ENCODE peak calls at places on chromosome 21, in seven cellular contexts. I is choroid plexus epithelial cell; O is GM10248; B is CD8-positive, alpha-beta T cell; Q is psoas muscle; Z is body of pancreas; U is MCF 10A. R is an unnamed sample.

GRCh38 chr21:39018730-39019129 is 164.5 kb downstream of the PSMG1 start:
- DNase-seq in B (no peak), Q (no peak), O (no peak), Z (no peak), U (no peak), I (no peak), R (no peak)

GRCh38 chr21:42650033-42650370 is 3.4 kb upstream of the PDE9A start:
- DNase-seq in Z (no peak), B (no peak), O (no peak), Q (peak; percentile 33), U (no peak), I (no peak), R (no peak)

GRCh38 chr21:26445440-26445839 is 127.6 kb downstream of the CYYR1 start:
- DNase-seq in O (no peak), U (no peak), Z (no peak), I (peak; percentile 31), B (no peak), Q (no peak), R (no peak)

GRCh38 chr21:20882462-20883415 is 115.5 kb upstream of the NCAM2 start:
- DNase-seq in I (peak; percentile 71), Z (peak; percentile 56), O (no peak), U (peak; percentile 67), B (no peak), Q (no peak), R (no peak)

GRCh38 chr21:42666023-42666747 is 12.8 kb downstream of the PDE9A start:
- DNase-seq in B (no peak), U (no peak), O (no peak), Z (no peak), I (no peak), Q (no peak), R (no peak)

GRCh38 chr21:42684109-42684916 is 30.9 kb downstream of the PDE9A start:
- DNase-seq in B (no peak), I (no peak), Q (peak; percentile 53), O (no peak), Z (no peak), U (peak; percentile 40), R (no peak)

GRCh38 chr21:37792046-37792445 is 124.2 kb downstream of the KCNJ6 start:
- DNase-seq in B (no peak), Q (no peak), U (no peak), O (no peak), I (peak; percentile 48), Z (no peak), R (no peak)

GRCh38 chr21:36385233-36385908 is at the start of gene CHAF1B:
- DNase-seq in I (peak; percentile 75), Z (peak; percentile 92), O (peak; percentile 96), B (peak; percentile 62), Q (peak; percentile 91), U (peak; percentile 82), R (peak; percentile 88)

GRCh38 chr21:35994605-35995004 is 65.7 kb downstream of the SETD4 start:
- DNase-seq in U (no peak), Q (no peak), Z (no peak), I (no peak), O (no peak), B (no peak), R (no peak)

GRCh38 chr21:45982758-45983731 is 1.5 kb downstream of the COL6A1 start:
- DNase-seq in O (no peak), B (no peak), U (no peak), Q (peak; percentile 52), Z (no peak), I (no peak), R (peak; percentile 15)

GRCh38 chr21:45982256-45982757 is 737 bp downstream of the COL6A1 start:
- DNase-seq in O (no peak), Q (peak; percentile 61), U (no peak), B (no peak), I (peak; percentile 25), Z (no peak), R (peak; percentile 14)

GRCh38 chr21:45985471-45986315 is 4.1 kb downstream of the COL6A1 start:
- DNase-seq in O (no peak), I (no peak), U (no peak), Q (peak; percentile 33), B (no peak), Z (no peak), R (peak; percentile 13)

GRCh38 chr21:45984584-45985095 is 3.1 kb downstream of the COL6A1 start:
- DNase-seq in U (no peak), I (no peak), O (no peak), Q (no peak), Z (no peak), B (no peak), R (no peak)

DNA sequence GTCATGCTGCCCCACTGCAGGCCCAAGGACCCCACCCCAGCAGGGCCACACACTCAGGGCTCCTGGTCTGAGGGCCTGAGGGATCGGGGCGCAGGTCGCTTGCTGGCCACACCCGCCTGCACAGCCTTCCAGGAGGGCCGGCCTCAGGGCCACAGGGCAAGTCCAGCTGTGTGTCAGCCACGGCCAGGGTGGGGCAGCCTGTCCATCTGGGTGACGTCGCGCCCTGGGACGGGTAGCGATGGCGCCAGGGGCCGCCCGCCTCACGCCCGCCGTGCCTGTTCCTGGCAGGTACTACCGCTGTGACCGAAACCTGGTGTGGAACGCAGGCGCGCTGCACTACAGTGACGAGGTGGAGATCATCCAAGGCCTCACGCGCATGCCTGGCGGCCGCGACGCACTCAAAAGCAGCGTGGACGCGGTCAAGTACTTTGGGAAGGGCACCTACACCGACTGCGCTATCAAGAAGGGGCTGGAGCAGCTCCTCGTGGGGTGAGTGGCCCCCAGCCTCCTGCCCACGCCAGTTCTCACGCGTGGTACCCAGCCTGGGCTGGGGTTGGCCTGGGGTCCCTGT is 2.5 kb downstream of the COL6A1 start:
- DNase-seq in Q (peak; percentile 85), O (no peak), I (no peak), U (no peak), B (no peak), Z (no peak), R (peak; percentile 13)
- TF ChIP-seq CTCF in Q (no peak), O (no peak), I (no peak), U (no peak), B (no peak), Z (no peak), R (no peak)

GRCh38 chr21:34630536-34631143 is 15.7 kb upstream of the RCAN1 start:
- DNase-seq in I (peak; percentile 77), U (peak; percentile 70), B (no peak), Z (peak; percentile 29), Q (no peak), O (peak; percentile 70), R (no peak)

GRCh38 chr21:34632498-34632897 is 17.6 kb upstream of the RCAN1 start:
- DNase-seq in O (no peak), I (no peak), U (no peak), Q (no peak), Z (no peak), B (no peak), R (no peak)

GRCh38 chr21:34639250-34639649 is 24.3 kb upstream of the RCAN1 start:
- DNase-seq in B (no peak), O (no peak), I (no peak), Z (no peak), Q (no peak), U (no peak), R (no peak)

GRCh38 chr21:34636961-34637360 is 22.0 kb upstream of the RCAN1 start:
- DNase-seq in O (no peak), I (no peak), U (no peak), Z (no peak), B (no peak), Q (no peak), R (no peak)

DNA sequence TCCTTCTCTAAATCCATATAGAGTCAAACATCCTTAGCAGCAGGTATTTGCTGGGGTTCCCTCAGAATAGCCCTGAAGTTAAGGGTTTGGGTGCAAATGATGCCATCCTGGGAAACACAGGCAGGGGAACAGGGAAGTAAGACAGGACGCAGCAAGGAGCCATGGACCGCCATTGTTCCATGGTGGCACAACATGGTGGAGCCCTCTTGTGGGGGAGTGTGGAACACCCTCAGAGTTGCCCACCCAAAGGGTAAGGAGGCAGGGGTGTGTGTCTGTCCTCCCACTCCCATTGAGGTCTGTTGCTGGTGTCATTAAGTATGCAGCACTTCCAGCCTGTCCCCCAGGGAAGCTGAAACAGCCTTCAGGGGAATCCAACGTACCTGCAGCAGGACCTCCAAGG is 20.4 kb upstream of the RCAN1 start:
- DNase-seq in U (no peak), O (no peak), B (no peak), Q (no peak), Z (no peak), I (no peak), R (no peak)
- TF ChIP-seq CTCF in U (no peak), O (peak; percentile 14), B (peak; percentile 48), Q (peak; percentile 30), Z (no peak), I (peak; percentile 46), R (no peak)

GRCh38 chr21:29362758-29363157 is 64.0 kb downstream of the BACH1 start:
- DNase-seq in I (no peak), Z (no peak), B (no peak), Q (no peak), U (no peak), O (no peak), R (no peak)

GRCh38 chr21:29359718-29360117 is 61.0 kb downstream of the BACH1 start:
- DNase-seq in I (no peak), B (no peak), U (no peak), Z (no peak), O (no peak), Q (no peak), R (no peak)

GRCh38 chr21:29366532-29366931 is 67.8 kb downstream of the BACH1 start:
- DNase-seq in U (no peak), O (no peak), Q (no peak), B (no peak), Z (no peak), I (no peak), R (no peak)

GRCh38 chr21:29365636-29366305 is 67.0 kb downstream of the BACH1 start:
- DNase-seq in Q (no peak), U (no peak), O (no peak), Z (no peak), I (no peak), B (no peak), R (no peak)

DNA sequence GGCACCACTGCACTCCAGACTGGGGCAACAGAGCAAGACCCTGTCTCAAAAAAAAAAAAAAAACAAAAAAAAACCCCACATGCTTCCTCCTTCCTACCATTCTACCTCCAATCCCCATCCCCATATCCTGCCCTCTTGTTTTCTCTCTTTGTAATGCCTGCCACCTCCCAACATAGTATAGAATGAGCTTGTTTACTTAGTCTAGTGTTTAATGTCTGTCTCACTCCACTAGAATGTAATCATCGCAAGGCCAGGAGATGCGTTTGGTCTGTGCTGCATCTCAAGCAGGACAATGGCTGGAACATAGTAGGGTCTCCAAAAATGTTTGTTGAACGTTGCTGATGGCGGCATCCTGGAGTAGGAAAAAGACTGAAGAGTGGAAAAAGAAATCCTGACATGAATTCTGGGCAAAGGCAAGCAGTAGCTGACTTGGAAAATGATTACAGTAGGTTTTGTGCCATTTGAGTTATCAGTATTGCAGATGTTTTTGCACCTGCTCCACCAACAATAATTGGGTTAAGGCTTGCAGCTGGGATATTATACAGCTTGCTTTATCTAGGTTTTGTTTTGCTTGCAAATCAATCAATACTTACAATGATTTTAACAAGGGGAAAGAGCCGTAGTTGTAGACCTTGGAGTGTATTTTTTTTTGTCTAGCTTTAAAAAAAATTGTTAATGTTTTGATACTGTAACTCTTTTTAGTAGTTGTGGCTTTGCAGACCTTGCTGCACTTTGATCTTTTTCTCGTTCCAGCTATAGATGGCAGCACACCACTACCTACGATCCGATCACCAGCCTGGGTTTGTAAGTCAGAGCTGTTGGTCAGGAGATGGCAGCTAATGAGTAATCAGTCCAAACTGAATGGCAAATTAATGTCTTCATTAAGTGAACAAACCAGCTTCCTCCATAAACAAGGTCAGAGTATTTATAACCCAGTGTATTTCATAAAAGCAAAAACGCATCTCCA is 62.4 kb downstream of the BACH1 start:
- DNase-seq in O (no peak), Q (no peak), I (peak; percentile 38), B (no peak), U (no peak), Z (peak; percentile 55), R (no peak)
- TF ChIP-seq CTCF in O (no peak), Q (no peak), I (peak; percentile 32), B (peak; percentile 38), U (no peak), Z (no peak), R (no peak)

GRCh38 chr21:27476696-27477095 is 509.8 kb upstream of the ADAMTS5 start:
- DNase-seq in O (no peak), Z (no peak), U (peak; percentile 5), I (peak; percentile 79), B (no peak), Q (no peak), R (no peak)
- TF ChIP-seq CTCF in O (no peak), Z (no peak), U (peak; percentile 22), I (peak; percentile 75), B (no peak), Q (peak; percentile 42), R (no peak)